ENCODE peak calls at places on chromosomes 5 and 9, in seven cellular contexts. K is pancreas; G is BJ; U is breast epithelium; R is bronchial epithelial cell; M is CD8-positive, alpha-beta T cell; H is RWPE2. T is an unnamed sample.

GRCh38 chr9:33517373-33517772 is 6.7 kb upstream of the ANKRD18B start:
- DNase-seq in K (no peak), G (no peak), U (no peak), R (peak; percentile 59), M (no peak), H (no peak), T (no peak)

GRCh38 chr5:152978141-152978835 is 512.2 kb upstream of the GRIA1 start:
- DNase-seq in K (no peak), G (no peak), U (no peak), R (no peak), M (no peak), H (no peak), T (no peak)

GRCh38 chr5:124263680-124264491 is 482.6 kb downstream of the ZNF608 start:
- DNase-seq in K (no peak), G (no peak), U (no peak), R (peak; percentile 29), M (no peak), H (no peak), T (no peak)

GRCh38 chr9:2740616-2741015 is 23.3 kb downstream of the KCNV2 start:
- DNase-seq in K (no peak), G (peak; percentile 13), U (no peak), R (no peak), M (no peak), H (no peak), T (no peak)

GRCh38 chr5:134086943-134087305 is 27.6 kb upstream of the TCF7 start:
- DNase-seq in K (no peak), G (no peak), U (no peak), R (no peak), M (peak; percentile 71), H (no peak), T (no peak)

GRCh38 chr5:154849791-154850201 is 607 bp downstream of the FAXDC2 start:
- DNase-seq in K (no peak), G (no peak), U (no peak), R (peak; percentile 43), M (no peak), H (no peak), T (no peak)

GRCh38 chr5:122129332-122129731 is at the start of gene ZNF474:
- DNase-seq in K (no peak), G (peak; percentile 93), U (peak; percentile 64), R (peak; percentile 98), M (no peak), H (peak; percentile 73), T (no peak)

GRCh38 chr5:143412656-143413342 is 9.3 kb upstream of the NR3C1 start:
- DNase-seq in K (no peak), G (no peak), U (no peak), R (peak; percentile 37), M (no peak), H (no peak), T (no peak)

GRCh38 chr5:94288937-94289336 is 329.5 kb downstream of the KIAA0825 start:
- DNase-seq in K (no peak), G (peak; percentile 46), U (no peak), R (no peak), M (no peak), H (no peak), T (no peak)

GRCh38 chr5:81424728-81425127 is 30.8 kb upstream of the ACOT12 start:
- DNase-seq in K (no peak), G (no peak), U (no peak), R (no peak), M (no peak), H (no peak), T (no peak)

GRCh38 chr5:171953860-171954701 is 52.4 kb downstream of the FBXW11 start:
- DNase-seq in K (no peak), G (no peak), U (no peak), R (peak; percentile 83), M (no peak), H (no peak), T (no peak)

GRCh38 chr5:103450333-103451061 is 112.1 kb downstream of the NUDT12 start:
- DNase-seq in K (no peak), G (peak; percentile 79), U (no peak), R (peak; percentile 76), M (no peak), H (no peak), T (no peak)

GRCh38 chr9:116860509-116861120 is 173.5 kb downstream of the TRIM32 start:
- DNase-seq in K (peak; percentile 66), G (peak; percentile 4), U (peak; percentile 68), R (peak; percentile 67), M (no peak), H (no peak), T (no peak)

GRCh38 chr9:122986010-122986409 is 45.2 kb downstream of the RABGAP1 start:
- DNase-seq in K (no peak), G (no peak), U (no peak), R (no peak), M (no peak), H (no peak), T (no peak)
- H3K4me3 ChIP-seq in K (no peak overlapping the region), G (no peak overlapping the region), U (no peak overlapping the region), R (no peak overlapping the region), M (no peak overlapping the region), H (no peak overlapping the region), T (no peak overlapping the region)

DNA sequence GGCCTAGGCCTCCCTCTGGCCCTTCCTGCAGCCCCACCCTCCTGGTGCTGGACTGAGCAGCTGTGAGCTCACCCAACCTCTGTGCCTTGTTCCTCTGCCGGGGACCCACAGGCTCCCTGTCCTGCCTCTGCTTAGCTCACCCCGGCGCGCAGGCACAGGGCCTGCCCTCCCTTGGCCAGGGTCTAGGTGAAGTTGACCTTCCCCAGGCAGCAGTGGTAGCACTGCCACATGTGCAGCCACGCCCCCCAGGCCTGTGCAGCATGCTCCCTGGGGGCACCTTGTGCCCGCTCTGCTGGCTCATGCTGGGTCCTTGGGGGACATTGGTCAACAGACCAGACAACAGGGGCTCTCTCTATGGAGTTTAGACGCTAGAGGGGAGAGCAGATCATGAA is 18.1 kb downstream of the TRIP13 start:
- DNase-seq in K (peak; percentile 12), G (no peak), U (no peak), R (no peak), M (no peak), H (no peak), T (no peak)
- TF ChIP-seq CTCF in K (no peak), G (no peak), U (no peak), R (no peak), M (no peak), H (no peak), T (no peak)

GRCh38 chr5:2201011-2201410 is 318.3 kb upstream of the IRX4 start:
- DNase-seq in K (no peak), G (no peak), U (peak; percentile 16), R (no peak), M (no peak), H (no peak), T (no peak)
- H3K27me3 ChIP-seq in K (no peaks in the 10 kb centered on the region), G (no peaks in the 10 kb centered on the region), U (no peaks in the 10 kb centered on the region), R (no peaks in the 10 kb centered on the region), M (peaks cover 5% of the 10 kb centered on the region), H (peaks cover 20% of the 10 kb centered on the region), T (no peaks in the 10 kb centered on the region)

GRCh38 chr5:139683295-139684271 is 35.4 kb downstream of the CXXC5 start:
- DNase-seq in K (no peak), G (no peak), U (no peak), R (no peak), M (no peak), H (no peak), T (no peak)
- H3K4me3 ChIP-seq in K (no peak overlapping the region), G (no peak overlapping the region), U (no peak overlapping the region), R (no peak overlapping the region), M (no peak overlapping the region), H (no peak overlapping the region), T (no peak overlapping the region)

DNA sequence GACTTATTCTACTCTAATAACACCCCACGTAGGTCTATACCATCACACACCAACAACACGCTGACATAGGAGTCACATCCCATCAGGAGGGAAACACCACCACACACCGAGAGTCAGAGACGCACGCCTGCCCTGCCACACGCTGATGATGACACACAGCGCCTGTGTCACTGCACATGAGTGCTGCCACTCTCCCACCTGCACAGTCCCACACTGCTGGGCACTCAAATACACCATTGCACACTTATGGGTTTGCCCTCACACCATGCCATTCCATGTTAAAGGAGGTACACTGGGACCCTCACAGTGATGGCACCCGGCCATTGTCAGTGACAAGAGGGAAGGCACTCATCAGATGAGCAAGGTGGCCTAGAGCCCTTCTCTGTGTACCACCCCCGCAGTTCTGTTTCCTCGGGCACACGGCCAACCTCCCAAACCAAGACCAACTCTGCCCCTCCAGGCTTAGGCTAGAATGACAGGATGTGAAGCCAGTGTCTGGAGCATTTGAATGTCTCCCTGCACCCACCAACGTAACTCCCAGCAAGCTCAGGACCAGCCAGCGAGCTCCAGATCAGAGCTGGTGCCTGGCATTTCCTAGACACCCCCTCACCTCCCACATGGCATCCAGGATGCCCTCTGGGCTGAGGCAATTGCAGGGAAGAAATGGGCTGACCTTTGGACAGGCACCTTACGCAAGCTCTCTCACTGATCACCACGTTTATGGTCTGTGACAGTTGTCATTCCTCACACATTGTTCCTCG is 3.6 kb upstream of the CPLX2 start:
- DNase-seq in K (no peak), G (no peak), U (no peak), R (no peak), M (no peak), H (no peak), T (no peak)
- TF ChIP-seq CTCF in K (no peak), G (no peak), U (no peak), R (no peak), M (no peak), H (peak; percentile 23), T (no peak)

GRCh38 chr9:133861103-133861502 is 123.0 kb upstream of the SARDH start:
- DNase-seq in K (no peak), G (no peak), U (no peak), R (no peak), M (no peak), H (no peak), T (no peak)
- H3K27me3 ChIP-seq in K (no peaks in the 10 kb centered on the region), G (no peaks in the 10 kb centered on the region), U (no peaks in the 10 kb centered on the region), R (no peaks in the 10 kb centered on the region), M (no peaks in the 10 kb centered on the region), H (no peaks in the 10 kb centered on the region), T (no peaks in the 10 kb centered on the region)

GRCh38 chr5:56851258-56851941 is 36.1 kb downstream of the MAP3K1 start:
- DNase-seq in K (no peak), G (no peak), U (no peak), R (no peak), M (no peak), H (no peak), T (no peak)
- H3K4me3 ChIP-seq in K (no peak overlapping the region), G (no peak overlapping the region), U (no peak overlapping the region), R (no peak overlapping the region), M (no peak overlapping the region), H (no peak overlapping the region), T (no peak overlapping the region)